ENCODE peak calls at places on chromosomes 3 and 15, in six cellular contexts. One of them, this sample, is unnamed.

GRCh38 chr3:170524072-170524471 is 61.8 kb downstream of the SLC7A14 start:
- DNase-seq in neuronal stem cell: no peak
- DNase-seq in GDM1: no peak
- DNase-seq in heart left ventricle: no peak
- DNase-seq in HT1080: no peak
- DNase-seq in NCI-H1105 treated with DMSO at 0.1 percent for 48 hours: peak
- DNase-seq in this sample: no peak

GRCh38 chr3:45948409-45948808 is 5.1 kb downstream of the CXCR6 start:
- DNase-seq in neuronal stem cell: no peak
- DNase-seq in GDM1: no peak
- DNase-seq in heart left ventricle: no peak
- DNase-seq in HT1080: no peak
- DNase-seq in NCI-H1105 treated with DMSO at 0.1 percent for 48 hours: no peak
- DNase-seq in this sample: no peak

GRCh38 chr3:113167929-113168771 is 43.2 kb upstream of the BOC start:
- DNase-seq in neuronal stem cell: no peak
- DNase-seq in GDM1: no peak
- DNase-seq in heart left ventricle: no peak
- DNase-seq in HT1080: no peak
- DNase-seq in NCI-H1105 treated with DMSO at 0.1 percent for 48 hours: peak
- DNase-seq in this sample: no peak

GRCh38 chr3:156180077-156180476 is 59.7 kb downstream of the KCNAB1 start:
- DNase-seq in neuronal stem cell: no peak
- DNase-seq in GDM1: no peak
- DNase-seq in heart left ventricle: no peak
- DNase-seq in HT1080: no peak
- DNase-seq in NCI-H1105 treated with DMSO at 0.1 percent for 48 hours: no peak
- DNase-seq in this sample: no peak

GRCh38 chr3:10336761-10337160 is 15.8 kb upstream of the SEC13 start:
- DNase-seq in neuronal stem cell: no peak
- DNase-seq in GDM1: no peak
- DNase-seq in heart left ventricle: peak
- DNase-seq in HT1080: no peak
- DNase-seq in NCI-H1105 treated with DMSO at 0.1 percent for 48 hours: no peak
- DNase-seq in this sample: no peak

GRCh38 chr3:130950641-130951040 is 56.8 kb downstream of the ATP2C1 start:
- DNase-seq in neuronal stem cell: no peak
- DNase-seq in GDM1: no peak
- DNase-seq in heart left ventricle: no peak
- DNase-seq in HT1080: peak
- DNase-seq in NCI-H1105 treated with DMSO at 0.1 percent for 48 hours: no peak
- DNase-seq in this sample: no peak

GRCh38 chr15:72306211-72306785 is 13.7 kb downstream of the CELF6 start:
- DNase-seq in neuronal stem cell: no peak
- DNase-seq in GDM1: peak
- DNase-seq in heart left ventricle: no peak
- DNase-seq in HT1080: peak
- DNase-seq in NCI-H1105 treated with DMSO at 0.1 percent for 48 hours: peak
- DNase-seq in this sample: peak

GRCh38 chr15:41578736-41579383 is 19.8 kb downstream of the TYRO3 start:
- DNase-seq in neuronal stem cell: no peak
- DNase-seq in GDM1: no peak
- DNase-seq in heart left ventricle: no peak
- DNase-seq in HT1080: no peak
- DNase-seq in NCI-H1105 treated with DMSO at 0.1 percent for 48 hours: no peak
- DNase-seq in this sample: no peak

GRCh38 chr15:63599401-63600000 is 2.3 kb downstream of the FBXL22 start:
- DNase-seq in neuronal stem cell: no peak
- DNase-seq in GDM1: peak
- DNase-seq in heart left ventricle: peak
- DNase-seq in HT1080: peak
- DNase-seq in NCI-H1105 treated with DMSO at 0.1 percent for 48 hours: no peak
- DNase-seq in this sample: peak

GRCh38 chr15:66154581-66154980 is 99.0 kb downstream of the MEGF11 start:
- DNase-seq in neuronal stem cell: no peak
- DNase-seq in GDM1: no peak
- DNase-seq in heart left ventricle: no peak
- DNase-seq in HT1080: no peak
- DNase-seq in NCI-H1105 treated with DMSO at 0.1 percent for 48 hours: peak
- DNase-seq in this sample: no peak

GRCh38 chr15:58830556-58830955 is 59.5 kb downstream of the MINDY2 start:
- DNase-seq in neuronal stem cell: no peak
- DNase-seq in GDM1: no peak
- DNase-seq in heart left ventricle: no peak
- DNase-seq in HT1080: no peak
- DNase-seq in NCI-H1105 treated with DMSO at 0.1 percent for 48 hours: no peak
- DNase-seq in this sample: no peak

GRCh38 chr15:49916998-49917397 is 202.0 kb downstream of the ATP8B4 start:
- DNase-seq in neuronal stem cell: no peak
- DNase-seq in GDM1: no peak
- DNase-seq in heart left ventricle: no peak
- DNase-seq in HT1080: no peak
- DNase-seq in NCI-H1105 treated with DMSO at 0.1 percent for 48 hours: no peak
- DNase-seq in this sample: no peak

GRCh38 chr3:189167027-189167766 is 4.6 kb upstream of the TPRG1 start:
- DNase-seq in neuronal stem cell: no peak
- DNase-seq in GDM1: no peak
- DNase-seq in heart left ventricle: no peak
- DNase-seq in HT1080: peak
- DNase-seq in NCI-H1105 treated with DMSO at 0.1 percent for 48 hours: no peak
- DNase-seq in this sample: no peak

GRCh38 chr15:68794869-68795268 is 25.8 kb downstream of the ANP32A start:
- DNase-seq in neuronal stem cell: no peak
- DNase-seq in GDM1: no peak
- DNase-seq in heart left ventricle: no peak
- DNase-seq in HT1080: no peak
- DNase-seq in NCI-H1105 treated with DMSO at 0.1 percent for 48 hours: no peak
- DNase-seq in this sample: no peak

GRCh38 chr3:10768995-10769394 is 47.0 kb upstream of the SLC6A11 start:
- DNase-seq in neuronal stem cell: no peak
- DNase-seq in GDM1: no peak
- DNase-seq in heart left ventricle: no peak
- DNase-seq in HT1080: no peak
- DNase-seq in NCI-H1105 treated with DMSO at 0.1 percent for 48 hours: no peak
- DNase-seq in this sample: no peak

GRCh38 chr3:148329481-148330220 is 368.1 kb upstream of the AGTR1 start:
- DNase-seq in neuronal stem cell: no peak
- DNase-seq in GDM1: no peak
- DNase-seq in heart left ventricle: no peak
- DNase-seq in HT1080: peak
- DNase-seq in NCI-H1105 treated with DMSO at 0.1 percent for 48 hours: peak
- DNase-seq in this sample: no peak

GRCh38 chr3:43004282-43004681 is 25.2 kb downstream of the GASK1A start:
- DNase-seq in neuronal stem cell: no peak
- DNase-seq in GDM1: no peak
- DNase-seq in heart left ventricle: no peak
- DNase-seq in HT1080: peak
- DNase-seq in NCI-H1105 treated with DMSO at 0.1 percent for 48 hours: no peak
- DNase-seq in this sample: no peak

GRCh38 chr15:39362832-39363561 is 217.9 kb upstream of the THBS1 start:
- DNase-seq in neuronal stem cell: no peak
- DNase-seq in GDM1: no peak
- DNase-seq in heart left ventricle: no peak
- DNase-seq in HT1080: peak
- DNase-seq in NCI-H1105 treated with DMSO at 0.1 percent for 48 hours: peak
- DNase-seq in this sample: no peak